ENCODE peak calls at places on chromosomes 12 and 14, in seven cellular contexts. One of them, this sample, is unnamed. For H3K4me1, the result is how much of the 10 kb centered on the place peaks cover.

GRCh38 chr14:97379091-97379531 is 581.9 kb downstream of the VRK1 start:
- DNase-seq in uterus: no peak
- DNase-seq in CD8-positive, alpha-beta T cell: peak
- DNase-seq in body of pancreas: no peak
- DNase-seq in breast epithelium: no peak
- DNase-seq in adrenal gland: no peak
- DNase-seq in heart right ventricle: no peak
- DNase-seq in this sample: no peak

GRCh38 chr14:92902726-92903125 is 20.2 kb upstream of the CHGA start:
- DNase-seq in uterus: no peak
- DNase-seq in CD8-positive, alpha-beta T cell: no peak
- DNase-seq in body of pancreas: no peak
- DNase-seq in breast epithelium: no peak
- DNase-seq in adrenal gland: no peak
- DNase-seq in heart right ventricle: no peak
- DNase-seq in this sample: no peak

GRCh38 chr12:105812356-105812755 is 326.4 kb downstream of the NUAK1 start:
- DNase-seq in uterus: no peak
- DNase-seq in CD8-positive, alpha-beta T cell: no peak
- DNase-seq in body of pancreas: no peak
- DNase-seq in breast epithelium: no peak
- DNase-seq in adrenal gland: no peak
- DNase-seq in heart right ventricle: no peak
- DNase-seq in this sample: no peak

GRCh38 chr14:28515571-28515970 is 251.0 kb upstream of the FOXG1 start:
- DNase-seq in uterus: no peak
- DNase-seq in CD8-positive, alpha-beta T cell: no peak
- DNase-seq in body of pancreas: no peak
- DNase-seq in breast epithelium: no peak
- DNase-seq in adrenal gland: no peak
- DNase-seq in heart right ventricle: no peak
- DNase-seq in this sample: no peak

GRCh38 chr12:67982165-67982563 is 7.1 kb upstream of the IFNG-AS1 start:
- DNase-seq in uterus: no peak
- DNase-seq in CD8-positive, alpha-beta T cell: no peak
- DNase-seq in body of pancreas: no peak
- DNase-seq in breast epithelium: no peak
- DNase-seq in adrenal gland: no peak
- DNase-seq in heart right ventricle: no peak
- DNase-seq in this sample: no peak

GRCh38 chr14:102986810-102987579 is 64.5 kb downstream of the AMN start:
- DNase-seq in uterus: no peak
- DNase-seq in CD8-positive, alpha-beta T cell: no peak
- DNase-seq in body of pancreas: no peak
- DNase-seq in breast epithelium: no peak
- DNase-seq in adrenal gland: no peak
- DNase-seq in heart right ventricle: no peak
- DNase-seq in this sample: no peak

GRCh38 chr14:87160964-87161363 is 832.0 kb downstream of the GALC start:
- DNase-seq in uterus: no peak
- DNase-seq in CD8-positive, alpha-beta T cell: no peak
- DNase-seq in body of pancreas: no peak
- DNase-seq in breast epithelium: no peak
- DNase-seq in adrenal gland: no peak
- DNase-seq in heart right ventricle: no peak
- DNase-seq in this sample: no peak

GRCh38 chr12:132460571-132460970 is 29.4 kb upstream of the FBRSL1 start:
- DNase-seq in uterus: no peak
- DNase-seq in CD8-positive, alpha-beta T cell: no peak
- DNase-seq in body of pancreas: no peak
- DNase-seq in breast epithelium: no peak
- DNase-seq in adrenal gland: no peak
- DNase-seq in heart right ventricle: no peak
- DNase-seq in this sample: no peak

GRCh38 chr14:92886337-92886736 is 36.6 kb upstream of the CHGA start:
- DNase-seq in uterus: no peak
- DNase-seq in CD8-positive, alpha-beta T cell: no peak
- DNase-seq in body of pancreas: no peak
- DNase-seq in breast epithelium: no peak
- DNase-seq in adrenal gland: no peak
- DNase-seq in heart right ventricle: no peak
- DNase-seq in this sample: no peak

GRCh38 chr12:77325505-77325904 is 260.1 kb upstream of the E2F7 start:
- DNase-seq in uterus: peak
- DNase-seq in CD8-positive, alpha-beta T cell: no peak
- DNase-seq in body of pancreas: no peak
- DNase-seq in breast epithelium: no peak
- DNase-seq in adrenal gland: no peak
- DNase-seq in heart right ventricle: no peak
- DNase-seq in this sample: peak

GRCh38 chr14:99725774-99726537 is 41.9 kb downstream of the CYP46A1 start:
- DNase-seq in uterus: no peak
- DNase-seq in CD8-positive, alpha-beta T cell: no peak
- DNase-seq in body of pancreas: peak
- DNase-seq in breast epithelium: peak
- DNase-seq in adrenal gland: no peak
- DNase-seq in heart right ventricle: no peak
- DNase-seq in this sample: peak

GRCh38 chr14:52391866-52392600 is 77.9 kb downstream of the PTGER2 start:
- DNase-seq in uterus: no peak
- DNase-seq in CD8-positive, alpha-beta T cell: no peak
- DNase-seq in body of pancreas: no peak
- DNase-seq in breast epithelium: no peak
- DNase-seq in adrenal gland: no peak
- DNase-seq in heart right ventricle: no peak
- DNase-seq in this sample: no peak

GRCh38 chr12:109770104-109770860 is 56.7 kb downstream of the FAM222A start:
- DNase-seq in uterus: no peak
- DNase-seq in CD8-positive, alpha-beta T cell: no peak
- DNase-seq in body of pancreas: no peak
- DNase-seq in breast epithelium: no peak
- DNase-seq in adrenal gland: peak
- DNase-seq in heart right ventricle: no peak
- DNase-seq in this sample: peak

GRCh38 chr12:109770861-109771670 is 57.4 kb downstream of the FAM222A start:
- DNase-seq in uterus: no peak
- DNase-seq in CD8-positive, alpha-beta T cell: no peak
- DNase-seq in body of pancreas: no peak
- DNase-seq in breast epithelium: no peak
- DNase-seq in adrenal gland: peak
- DNase-seq in heart right ventricle: no peak
- DNase-seq in this sample: peak

GRCh38 chr12:109773384-109774011 is 59.7 kb downstream of the TRPV4 start:
- DNase-seq in uterus: no peak
- DNase-seq in CD8-positive, alpha-beta T cell: no peak
- DNase-seq in body of pancreas: peak
- DNase-seq in breast epithelium: no peak
- DNase-seq in adrenal gland: peak
- DNase-seq in heart right ventricle: no peak
- DNase-seq in this sample: peak

GRCh38 chr12:109772622-109773321 is 59.1 kb downstream of the FAM222A start:
- DNase-seq in uterus: no peak
- DNase-seq in CD8-positive, alpha-beta T cell: no peak
- DNase-seq in body of pancreas: no peak
- DNase-seq in breast epithelium: no peak
- DNase-seq in adrenal gland: peak
- DNase-seq in heart right ventricle: no peak
- DNase-seq in this sample: no peak

GRCh38 chr12:109771746-109772621 is 58.4 kb downstream of the FAM222A start:
- DNase-seq in uterus: no peak
- DNase-seq in CD8-positive, alpha-beta T cell: no peak
- DNase-seq in body of pancreas: no peak
- DNase-seq in breast epithelium: no peak
- DNase-seq in adrenal gland: peak
- DNase-seq in heart right ventricle: no peak
- DNase-seq in this sample: peak
- TF ChIP-seq CTCF in uterus: no peak
- TF ChIP-seq CTCF in CD8-positive, alpha-beta T cell: no peak
- TF ChIP-seq CTCF in body of pancreas: no peak
- TF ChIP-seq CTCF in breast epithelium: no peak
- TF ChIP-seq CTCF in adrenal gland: no peak
- TF ChIP-seq CTCF in heart right ventricle: no peak
- TF ChIP-seq CTCF in this sample: no peak

GRCh38 chr12:53215497-53215896 is 8.4 kb upstream of the ITGB7 start:
- DNase-seq in uterus: no peak
- DNase-seq in CD8-positive, alpha-beta T cell: no peak
- DNase-seq in body of pancreas: no peak
- DNase-seq in breast epithelium: no peak
- DNase-seq in adrenal gland: no peak
- DNase-seq in heart right ventricle: no peak
- DNase-seq in this sample: no peak

GRCh38 chr12:53213348-53213747 is 6.3 kb upstream of the ITGB7 start:
- DNase-seq in uterus: peak
- DNase-seq in CD8-positive, alpha-beta T cell: peak
- DNase-seq in body of pancreas: peak
- DNase-seq in breast epithelium: peak
- DNase-seq in adrenal gland: peak
- DNase-seq in heart right ventricle: peak
- DNase-seq in this sample: peak

GRCh38 chr12:53214687-53215455 is 7.8 kb upstream of the ITGB7 start:
- DNase-seq in uterus: no peak
- DNase-seq in CD8-positive, alpha-beta T cell: no peak
- DNase-seq in body of pancreas: no peak
- DNase-seq in breast epithelium: no peak
- DNase-seq in adrenal gland: peak
- DNase-seq in heart right ventricle: peak
- DNase-seq in this sample: no peak

GRCh38 chr12:53212931-53213330 is 5.9 kb upstream of the ITGB7 start:
- DNase-seq in uterus: no peak
- DNase-seq in CD8-positive, alpha-beta T cell: no peak
- DNase-seq in body of pancreas: no peak
- DNase-seq in breast epithelium: no peak
- DNase-seq in adrenal gland: no peak
- DNase-seq in heart right ventricle: no peak
- DNase-seq in this sample: no peak

GRCh38 chr12:53214221-53214620 is 7.2 kb upstream of the ITGB7 start:
- DNase-seq in uterus: no peak
- DNase-seq in CD8-positive, alpha-beta T cell: no peak
- DNase-seq in body of pancreas: no peak
- DNase-seq in breast epithelium: no peak
- DNase-seq in adrenal gland: no peak
- DNase-seq in heart right ventricle: no peak
- DNase-seq in this sample: no peak
- H3K4me1 ChIP-seq in uterus: under half
- H3K4me1 ChIP-seq in CD8-positive, alpha-beta T cell: under half
- H3K4me1 ChIP-seq in body of pancreas: under half
- H3K4me1 ChIP-seq in breast epithelium: under half
- H3K4me1 ChIP-seq in adrenal gland: under half
- H3K4me1 ChIP-seq in heart right ventricle: half or more
- H3K4me1 ChIP-seq in this sample: under half

GRCh38 chr14:83709116-83709515 is 1820.8 kb upstream of the FLRT2 start:
- DNase-seq in uterus: no peak
- DNase-seq in CD8-positive, alpha-beta T cell: no peak
- DNase-seq in body of pancreas: no peak
- DNase-seq in breast epithelium: no peak
- DNase-seq in adrenal gland: no peak
- DNase-seq in heart right ventricle: no peak
- DNase-seq in this sample: no peak
- TF ChIP-seq CTCF in uterus: no peak
- TF ChIP-seq CTCF in CD8-positive, alpha-beta T cell: no peak
- TF ChIP-seq CTCF in body of pancreas: no peak
- TF ChIP-seq CTCF in breast epithelium: no peak
- TF ChIP-seq CTCF in adrenal gland: no peak
- TF ChIP-seq CTCF in heart right ventricle: no peak
- TF ChIP-seq CTCF in this sample: no peak

DNA sequence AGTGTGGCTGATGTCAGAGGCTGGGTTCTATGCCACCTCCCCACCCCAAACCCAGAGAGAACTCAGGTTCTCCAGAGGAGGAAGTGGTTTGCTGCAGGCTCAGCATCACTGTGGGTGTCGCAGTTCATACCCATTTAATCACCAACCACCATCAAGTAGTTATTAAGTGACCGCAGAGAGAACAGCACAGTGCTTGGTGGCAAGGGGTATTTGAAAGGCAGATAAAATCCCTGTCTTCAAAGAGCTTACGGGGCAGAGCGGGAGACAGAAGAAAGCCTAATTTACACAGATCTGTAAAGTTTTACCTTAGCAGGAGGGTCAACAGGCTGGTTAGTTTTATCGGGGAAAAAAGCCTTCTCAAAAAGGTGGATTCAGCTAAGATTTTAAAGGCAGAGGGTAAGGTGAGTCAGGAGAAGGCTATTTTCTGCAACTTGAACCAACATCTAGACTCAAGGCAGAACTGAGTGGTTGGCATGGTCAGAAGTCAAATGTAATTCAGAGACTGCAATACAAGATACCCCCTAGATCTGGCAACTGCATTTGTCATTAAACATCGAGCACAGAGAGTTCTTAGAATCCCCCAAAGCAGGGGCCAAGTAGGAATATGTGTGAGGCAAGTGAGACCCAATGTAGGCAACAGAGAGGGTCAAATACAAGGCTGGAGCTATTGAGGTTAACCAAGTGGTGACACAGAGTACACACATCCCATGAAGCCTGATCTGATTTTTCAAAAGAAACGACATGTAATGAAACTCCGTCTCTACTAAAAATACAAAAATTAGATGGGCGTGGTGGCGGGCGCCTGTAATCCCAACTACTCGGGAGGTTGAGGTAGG is 13.2 kb downstream of the PXN start:
- DNase-seq in uterus: no peak
- DNase-seq in CD8-positive, alpha-beta T cell: peak
- DNase-seq in body of pancreas: no peak
- DNase-seq in breast epithelium: no peak
- DNase-seq in adrenal gland: no peak
- DNase-seq in heart right ventricle: no peak
- DNase-seq in this sample: no peak
- H3K4me1 ChIP-seq in uterus: under half
- H3K4me1 ChIP-seq in CD8-positive, alpha-beta T cell: half or more
- H3K4me1 ChIP-seq in body of pancreas: under half
- H3K4me1 ChIP-seq in breast epithelium: under half
- H3K4me1 ChIP-seq in adrenal gland: under half
- H3K4me1 ChIP-seq in heart right ventricle: half or more
- H3K4me1 ChIP-seq in this sample: under half

DNA sequence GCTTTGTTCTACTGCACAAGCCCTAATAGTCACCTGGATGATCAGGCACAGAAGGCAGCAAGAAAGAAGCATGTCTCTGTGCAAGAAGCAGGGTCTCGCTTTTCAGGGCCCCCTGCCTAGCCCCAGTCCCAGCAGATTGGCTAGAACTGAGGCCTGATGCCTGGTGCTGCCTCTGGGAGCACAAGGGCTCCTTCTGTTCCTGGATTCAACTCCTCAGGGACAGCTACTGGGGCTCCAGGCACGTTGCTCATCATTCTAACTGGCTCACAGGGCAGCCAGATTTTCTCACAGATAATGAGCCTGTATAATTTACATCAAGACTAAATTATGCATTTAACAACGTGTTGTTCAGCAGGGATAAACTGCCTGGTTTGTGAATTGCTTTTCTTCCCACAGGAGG is 106.5 kb upstream of the PLXNC1 start:
- DNase-seq in uterus: no peak
- DNase-seq in CD8-positive, alpha-beta T cell: no peak
- DNase-seq in body of pancreas: no peak
- DNase-seq in breast epithelium: no peak
- DNase-seq in adrenal gland: no peak
- DNase-seq in heart right ventricle: no peak
- DNase-seq in this sample: no peak
- TF ChIP-seq CTCF in uterus: no peak
- TF ChIP-seq CTCF in CD8-positive, alpha-beta T cell: no peak
- TF ChIP-seq CTCF in body of pancreas: no peak
- TF ChIP-seq CTCF in breast epithelium: no peak
- TF ChIP-seq CTCF in adrenal gland: no peak
- TF ChIP-seq CTCF in heart right ventricle: no peak
- TF ChIP-seq CTCF in this sample: no peak